ENCODE peak calls at places on chromosome 17, in ten cellular contexts. G, A, K, I, W, T, O, F, Q and Z are unnamed samples. For H3K4me1 and H3K9me3, the result is how much of the 10 kb centered on the place peaks cover.

GRCh38 chr17:74354123-74354522 is 7.5 kb downstream of the BTBD17 start:
- DNase-seq in G (peak), A (peak), K (peak), I (peak), W (peak), T (no peak), O (no peak), F (peak), Q (no peak), Z (peak)

GRCh38 chr17:30520436-30520835 is 43.2 kb downstream of the GOSR1 start:
- DNase-seq in G (no peak), A (no peak), K (no peak), I (no peak), W (no peak), T (no peak), O (no peak), F (no peak), Q (no peak), Z (no peak)

GRCh38 chr17:52604105-52604504 is 445.6 kb upstream of the CA10 start:
- DNase-seq in G (no peak), A (no peak), K (no peak), I (no peak), W (no peak), T (no peak), O (no peak), F (no peak), Q (no peak), Z (no peak)

GRCh38 chr17:65515959-65516948 is 45.2 kb downstream of the AXIN2 start:
- DNase-seq in G (no peak), A (peak), K (no peak), I (no peak), W (no peak), T (no peak), O (no peak), F (no peak), Q (peak), Z (no peak)

GRCh38 chr17:30340957-30341356 is 7.1 kb upstream of the TMIGD1 start:
- DNase-seq in G (no peak), A (no peak), K (no peak), I (no peak), W (no peak), T (no peak), O (no peak), F (no peak), Q (no peak), Z (no peak)

GRCh38 chr17:2212328-2212981 is 91.1 kb downstream of the SMG6 start:
- DNase-seq in G (no peak), A (no peak), K (peak), I (no peak), W (no peak), T (no peak), O (no peak), F (peak), Q (no peak), Z (no peak)

GRCh38 chr17:48378238-48378637 is 51.8 kb downstream of the SKAP1 start:
- DNase-seq in G (no peak), A (no peak), K (no peak), I (no peak), W (no peak), T (no peak), O (no peak), F (no peak), Q (no peak), Z (no peak)

GRCh38 chr17:58084317-58084981 is 1.2 kb downstream of the DYNLL2 start:
- DNase-seq in G (peak), A (peak), K (peak), I (peak), W (peak), T (no peak), O (peak), F (peak), Q (peak), Z (peak)

GRCh38 chr17:50199651-50200446 is 1.6 kb downstream of the COL1A1 start:
- DNase-seq in G (peak), A (peak), K (peak), I (peak), W (peak), T (no peak), O (peak), F (peak), Q (peak), Z (peak)

GRCh38 chr17:260031-260791 is 78.8 kb upstream of the DOC2B start:
- DNase-seq in G (no peak), A (peak), K (no peak), I (peak), W (no peak), T (no peak), O (peak), F (no peak), Q (no peak), Z (peak)

GRCh38 chr17:13429201-13429600 is 172.5 kb downstream of the HS3ST3A1 start:
- DNase-seq in G (no peak), A (no peak), K (no peak), I (no peak), W (no peak), T (no peak), O (no peak), F (no peak), Q (no peak), Z (no peak)

GRCh38 chr17:3821101-3821500 is 20.1 kb upstream of the ITGAE start:
- DNase-seq in G (no peak), A (no peak), K (no peak), I (no peak), W (no peak), T (no peak), O (no peak), F (no peak), Q (no peak), Z (no peak)

GRCh38 chr17:3818786-3819185 is 17.8 kb upstream of the ITGAE start:
- DNase-seq in G (no peak), A (no peak), K (no peak), I (no peak), W (no peak), T (no peak), O (no peak), F (no peak), Q (no peak), Z (no peak)

GRCh38 chr17:3815122-3815521 is 14.1 kb upstream of the ITGAE start:
- DNase-seq in G (no peak), A (no peak), K (no peak), I (no peak), W (no peak), T (no peak), O (no peak), F (no peak), Q (no peak), Z (no peak)

GRCh38 chr17:3815925-3816324 is 14.9 kb upstream of the ITGAE start:
- DNase-seq in G (no peak), A (no peak), K (no peak), I (no peak), W (no peak), T (no peak), O (no peak), F (no peak), Q (no peak), Z (no peak)

GRCh38 chr17:3817851-3818605 is 17.0 kb upstream of the ITGAE start:
- DNase-seq in G (no peak), A (no peak), K (no peak), I (no peak), W (no peak), T (no peak), O (no peak), F (no peak), Q (no peak), Z (no peak)
- H3K4me1 ChIP-seq in G (under half), A (under half), K (under half), I (under half), W (under half), T (under half), O (under half), F (under half), Q (under half), Z (under half)

GRCh38 chr17:21297597-21297996 is 13.1 kb downstream of the MAP2K3 start:
- DNase-seq in G (no peak), A (no peak), K (no peak), I (no peak), W (no peak), T (no peak), O (no peak), F (no peak), Q (no peak), Z (no peak)

GRCh38 chr17:21297026-21297520 is 12.6 kb downstream of the MAP2K3 start:
- DNase-seq in G (no peak), A (no peak), K (no peak), I (no peak), W (no peak), T (no peak), O (no peak), F (no peak), Q (no peak), Z (no peak)

GRCh38 chr17:21299981-21300600 is 15.6 kb downstream of the MAP2K3 start:
- DNase-seq in G (no peak), A (no peak), K (no peak), I (no peak), W (no peak), T (no peak), O (no peak), F (no peak), Q (no peak), Z (no peak)

GRCh38 chr17:21298983-21299519 is 14.5 kb downstream of the MAP2K3 start:
- DNase-seq in G (no peak), A (no peak), K (no peak), I (no peak), W (no peak), T (no peak), O (no peak), F (no peak), Q (no peak), Z (no peak)

GRCh38 chr17:21298056-21298982 is 13.8 kb downstream of the MAP2K3 start:
- DNase-seq in G (no peak), A (no peak), K (no peak), I (no peak), W (no peak), T (no peak), O (no peak), F (no peak), Q (no peak), Z (no peak)
- H3K9me3 ChIP-seq in G (under half), A (under half), K (under half), I (under half), W (under half), T (under half), O (under half), F (under half), Q (under half), Z (under half)

GRCh38 chr17:32940706-32941390 is 12.9 kb downstream of the TMEM98 start:
- DNase-seq in G (no peak), A (no peak), K (no peak), I (no peak), W (no peak), T (no peak), O (no peak), F (no peak), Q (no peak), Z (no peak)
- TF ChIP-seq CTCF in G (no peak), A (no peak), K (no peak), I (no peak), W (no peak), T (no peak), O (no peak), F (no peak), Q (no peak), Z (no peak)

DNA sequence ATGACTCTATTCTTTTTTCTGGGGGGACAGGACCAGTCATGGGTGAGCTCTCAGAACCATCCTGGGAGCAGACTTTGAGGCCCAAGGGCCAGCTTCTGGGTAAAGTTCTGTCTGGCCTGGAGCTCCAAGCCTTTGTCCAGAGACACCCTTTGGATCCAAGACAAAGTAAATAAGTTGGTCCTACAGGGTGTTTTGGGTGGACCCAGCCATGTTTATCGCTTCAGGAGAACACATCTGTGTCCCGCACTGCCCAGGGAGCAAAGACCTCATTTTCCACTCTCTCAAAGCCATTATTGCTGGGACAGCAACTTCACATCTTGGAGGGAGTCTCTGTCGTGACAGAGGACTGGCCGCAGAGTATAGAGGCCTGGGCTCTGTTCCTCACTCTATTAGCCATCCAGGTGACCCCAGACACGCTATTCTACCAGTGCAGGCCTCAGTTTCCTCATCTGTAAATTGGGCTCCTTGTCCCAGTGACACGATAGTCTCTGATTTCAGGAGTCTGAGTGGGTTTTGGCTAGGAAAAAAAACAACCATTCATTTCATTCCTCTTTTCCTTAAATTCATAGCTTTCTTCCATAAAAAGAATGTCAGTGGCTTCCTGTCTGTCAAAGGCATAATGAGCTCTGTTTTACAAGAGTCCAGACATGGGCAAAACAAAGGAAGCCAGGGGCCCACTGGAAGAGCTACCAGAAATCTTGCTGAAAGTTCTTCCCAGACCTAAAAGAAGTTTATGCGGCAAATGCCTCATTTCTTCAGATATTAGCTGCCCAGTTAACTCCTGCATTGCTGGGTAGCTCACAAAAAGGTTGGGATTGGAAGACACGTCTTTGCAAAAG is 62.4 kb downstream of the PECAM1 start:
- DNase-seq in G (no peak), A (no peak), K (no peak), I (no peak), W (no peak), T (no peak), O (no peak), F (no peak), Q (no peak), Z (no peak)
- H3K4me1 ChIP-seq in G (half or more), A (half or more), K (under half), I (under half), W (under half), T (under half), O (half or more), F (under half), Q (under half), Z (under half)

GRCh38 chr17:82948957-82949356 is 109.1 kb upstream of the ZNF750 start:
- DNase-seq in G (no peak), A (peak), K (no peak), I (no peak), W (no peak), T (no peak), O (peak), F (no peak), Q (no peak), Z (no peak)

GRCh38 chr17:82949984-82950383 is 110.2 kb upstream of the ZNF750 start:
- DNase-seq in G (no peak), A (peak), K (peak), I (no peak), W (no peak), T (no peak), O (peak), F (no peak), Q (no peak), Z (no peak)

GRCh38 chr17:82952019-82952418 is 112.2 kb upstream of the ZNF750 start:
- DNase-seq in G (no peak), A (peak), K (no peak), I (no peak), W (no peak), T (no peak), O (peak), F (no peak), Q (no peak), Z (no peak)

GRCh38 chr17:82949361-82949760 is 109.5 kb upstream of the ZNF750 start:
- DNase-seq in G (no peak), A (peak), K (peak), I (no peak), W (no peak), T (no peak), O (peak), F (no peak), Q (no peak), Z (no peak)

GRCh38 chr17:82950525-82951102 is 110.8 kb upstream of the ZNF750 start:
- DNase-seq in G (no peak), A (peak), K (peak), I (no peak), W (no peak), T (no peak), O (peak), F (no peak), Q (no peak), Z (no peak)
- H3K9me3 ChIP-seq in G (under half), A (under half), K (under half), I (under half), W (under half), T (under half), O (under half), F (under half), Q (under half), Z (under half)

GRCh38 chr17:55873017-55873758 is 122.3 kb downstream of the PCTP start:
- DNase-seq in G (no peak), A (no peak), K (no peak), I (no peak), W (no peak), T (no peak), O (no peak), F (no peak), Q (no peak), Z (no peak)
- TF ChIP-seq CTCF in G (no peak), A (no peak), K (no peak), I (no peak), W (no peak), T (no peak), O (no peak), F (no peak), Q (no peak), Z (no peak)

GRCh38 chr17:6831662-6832263 is at the start of gene TEKT1:
- DNase-seq in G (peak), A (peak), K (peak), I (peak), W (peak), T (no peak), O (peak), F (peak), Q (peak), Z (peak)

DNA sequence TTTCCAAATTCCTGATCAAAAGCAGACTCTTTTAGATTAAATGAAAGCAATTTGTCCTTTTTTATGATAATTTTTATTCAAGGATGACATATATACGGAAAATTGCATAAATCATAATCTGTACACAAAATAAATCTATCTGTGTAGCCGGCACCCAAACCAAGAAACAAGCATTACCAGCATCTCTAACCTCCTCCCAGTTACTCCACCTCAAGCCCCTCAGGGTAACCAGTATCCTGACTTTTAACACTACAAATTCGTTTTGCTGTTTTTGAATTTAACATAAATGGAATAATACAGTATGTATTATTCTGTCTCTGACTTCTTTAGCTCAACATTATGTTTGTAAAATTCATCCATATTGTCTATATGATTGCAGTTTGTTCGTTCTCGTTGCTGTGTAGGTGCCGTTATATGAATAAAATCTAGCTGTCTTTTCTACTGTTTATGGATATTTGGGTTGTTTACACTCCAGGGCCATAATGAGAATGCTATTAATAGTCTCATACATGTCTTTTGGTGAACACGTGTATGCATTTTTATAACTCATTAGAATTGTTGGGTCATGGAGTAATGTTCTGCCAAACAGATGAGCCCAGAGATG is 1.0 kb downstream of the TEKT1 start:
- DNase-seq in G (no peak), A (no peak), K (no peak), I (no peak), W (no peak), T (no peak), O (no peak), F (no peak), Q (no peak), Z (no peak)
- H3K4me1 ChIP-seq in G (under half), A (under half), K (under half), I (under half), W (under half), T (under half), O (under half), F (under half), Q (under half), Z (under half)

GRCh38 chr17:82943751-82944150 is 103.9 kb upstream of the ZNF750 start:
- DNase-seq in G (no peak), A (peak), K (no peak), I (no peak), W (no peak), T (no peak), O (peak), F (no peak), Q (no peak), Z (no peak)
- H3K9me3 ChIP-seq in G (under half), A (under half), K (under half), I (under half), W (under half), T (under half), O (under half), F (under half), Q (under half), Z (under half)